ENCODE peak calls at places on chromosomes 7 and 10, in six cellular contexts. One of them, this sample, is unnamed.

GRCh38 chr10:20276127-20276979 is 460.1 kb downstream of the PLXDC2 start:
- DNase-seq in RWPE1: peak; percentile 2
- DNase-seq in esophagus squamous epithelium: no peak
- DNase-seq in nephron progenitor cell: no peak
- DNase-seq in neuronal stem cell: peak; percentile 71
- DNase-seq in EH: no peak
- DNase-seq in this sample: no peak

GRCh38 chr10:49323896-49324270 is 24.9 kb downstream of the C10orf71 start:
- DNase-seq in esophagus squamous epithelium: no peak
- DNase-seq in EH: no peak
- DNase-seq in RWPE1: no peak
- DNase-seq in neuronal stem cell: no peak
- DNase-seq in nephron progenitor cell: no peak
- DNase-seq in this sample: no peak

GRCh38 chr7:140051822-140052221 is 10.9 kb downstream of the PARP12 start:
- DNase-seq in EH: no peak
- DNase-seq in esophagus squamous epithelium: no peak
- DNase-seq in nephron progenitor cell: no peak
- DNase-seq in RWPE1: no peak
- DNase-seq in neuronal stem cell: no peak
- DNase-seq in this sample: no peak

GRCh38 chr10:131546086-131546810 is 234.7 kb upstream of the TCERG1L start:
- DNase-seq in RWPE1: peak; percentile 19
- DNase-seq in EH: no peak
- DNase-seq in neuronal stem cell: no peak
- DNase-seq in nephron progenitor cell: no peak
- DNase-seq in esophagus squamous epithelium: no peak
- DNase-seq in this sample: peak; percentile 25

GRCh38 chr10:5746197-5746596 is 61.6 kb downstream of the TASOR2 start:
- DNase-seq in nephron progenitor cell: no peak
- DNase-seq in RWPE1: no peak
- DNase-seq in esophagus squamous epithelium: no peak
- DNase-seq in neuronal stem cell: no peak
- DNase-seq in EH: no peak
- DNase-seq in this sample: no peak

GRCh38 chr10:95266674-95267095 is 24.1 kb downstream of the PDLIM1 start:
- DNase-seq in RWPE1: peak; percentile 97
- DNase-seq in esophagus squamous epithelium: no peak
- DNase-seq in EH: peak; percentile 92
- DNase-seq in neuronal stem cell: peak; percentile 56
- DNase-seq in nephron progenitor cell: no peak
- DNase-seq in this sample: no peak

GRCh38 chr7:150858236-150859197 is 6.2 kb downstream of the AOC1 start:
- DNase-seq in esophagus squamous epithelium: no peak
- DNase-seq in RWPE1: no peak
- DNase-seq in neuronal stem cell: no peak
- DNase-seq in EH: no peak
- DNase-seq in nephron progenitor cell: no peak
- DNase-seq in this sample: no peak

GRCh38 chr7:100545636-100546128 is 6.7 kb downstream of the AGFG2 start:
- DNase-seq in RWPE1: peak; percentile 96
- DNase-seq in esophagus squamous epithelium: no peak
- DNase-seq in EH: peak; percentile 88
- DNase-seq in nephron progenitor cell: no peak
- DNase-seq in neuronal stem cell: no peak
- DNase-seq in this sample: peak; percentile 96

GRCh38 chr7:35975851-35976454 is 175.1 kb downstream of the SEPTIN7 start:
- DNase-seq in RWPE1: peak; percentile 46
- DNase-seq in EH: peak; percentile 74
- DNase-seq in neuronal stem cell: peak; percentile 66
- DNase-seq in esophagus squamous epithelium: no peak
- DNase-seq in nephron progenitor cell: peak; percentile 55
- DNase-seq in this sample: peak; percentile 65

GRCh38 chr10:53006663-53007610 is 234.4 kb upstream of the MBL2 start:
- DNase-seq in esophagus squamous epithelium: no peak
- DNase-seq in neuronal stem cell: no peak
- DNase-seq in EH: no peak
- DNase-seq in RWPE1: no peak
- DNase-seq in nephron progenitor cell: no peak
- DNase-seq in this sample: no peak

GRCh38 chr7:82375713-82376112 is 67.9 kb downstream of the CACNA2D1 start:
- DNase-seq in neuronal stem cell: no peak
- DNase-seq in RWPE1: no peak
- DNase-seq in nephron progenitor cell: no peak
- DNase-seq in esophagus squamous epithelium: no peak
- DNase-seq in EH: no peak
- DNase-seq in this sample: no peak

GRCh38 chr7:48147078-48147591 is 24.1 kb upstream of the ABCA13 start:
- DNase-seq in EH: no peak
- DNase-seq in RWPE1: no peak
- DNase-seq in neuronal stem cell: no peak
- DNase-seq in nephron progenitor cell: no peak
- DNase-seq in esophagus squamous epithelium: no peak
- DNase-seq in this sample: no peak

GRCh38 chr7:32079530-32079929 is 9.3 kb upstream of the PDE1C start:
- DNase-seq in RWPE1: no peak
- DNase-seq in nephron progenitor cell: no peak
- DNase-seq in esophagus squamous epithelium: no peak
- DNase-seq in EH: no peak
- DNase-seq in neuronal stem cell: no peak
- DNase-seq in this sample: no peak

GRCh38 chr10:110494532-110494931 is 3.2 kb upstream of the DUSP5 start:
- DNase-seq in esophagus squamous epithelium: no peak
- DNase-seq in RWPE1: no peak
- DNase-seq in nephron progenitor cell: no peak
- DNase-seq in neuronal stem cell: no peak
- DNase-seq in EH: peak; percentile 45
- DNase-seq in this sample: no peak

GRCh38 chr10:15181576-15182156 is 13.2 kb upstream of the NMT2 start:
- DNase-seq in RWPE1: no peak
- DNase-seq in EH: no peak
- DNase-seq in neuronal stem cell: no peak
- DNase-seq in nephron progenitor cell: no peak
- DNase-seq in esophagus squamous epithelium: no peak
- DNase-seq in this sample: no peak

GRCh38 chr7:154571772-154572171 is 431.2 kb downstream of the PAXIP1 start:
- DNase-seq in neuronal stem cell: no peak
- DNase-seq in esophagus squamous epithelium: no peak
- DNase-seq in EH: no peak
- DNase-seq in RWPE1: no peak
- DNase-seq in nephron progenitor cell: no peak
- DNase-seq in this sample: no peak

GRCh38 chr7:19834566-19834965 is 61.1 kb upstream of the TMEM196 start:
- DNase-seq in esophagus squamous epithelium: no peak
- DNase-seq in RWPE1: peak; percentile 8
- DNase-seq in EH: no peak
- DNase-seq in nephron progenitor cell: no peak
- DNase-seq in neuronal stem cell: no peak
- DNase-seq in this sample: peak; percentile 34

GRCh38 chr7:42183547-42183946 is 53.5 kb downstream of the GLI3 start:
- DNase-seq in RWPE1: no peak
- DNase-seq in EH: peak; percentile 23
- DNase-seq in nephron progenitor cell: no peak
- DNase-seq in neuronal stem cell: no peak
- DNase-seq in esophagus squamous epithelium: no peak
- DNase-seq in this sample: no peak

GRCh38 chr10:100779329-100779728 is 33.9 kb downstream of the PAX2 start:
- DNase-seq in esophagus squamous epithelium: no peak
- DNase-seq in neuronal stem cell: no peak
- DNase-seq in EH: no peak
- DNase-seq in nephron progenitor cell: no peak
- DNase-seq in RWPE1: no peak
- DNase-seq in this sample: no peak

GRCh38 chr7:55532150-55532917 is 40.0 kb downstream of the VOPP1 start:
- DNase-seq in esophagus squamous epithelium: no peak
- DNase-seq in EH: no peak
- DNase-seq in nephron progenitor cell: no peak
- DNase-seq in RWPE1: no peak
- DNase-seq in neuronal stem cell: no peak
- DNase-seq in this sample: no peak

GRCh38 chr7:83782628-83783027 is 133.7 kb upstream of the SEMA3E start:
- DNase-seq in neuronal stem cell: no peak
- DNase-seq in RWPE1: no peak
- DNase-seq in esophagus squamous epithelium: no peak
- DNase-seq in EH: peak; percentile 0
- DNase-seq in nephron progenitor cell: no peak
- DNase-seq in this sample: no peak

GRCh38 chr7:122166708-122167107 is 22.7 kb upstream of the AASS start:
- DNase-seq in RWPE1: peak; percentile 21
- DNase-seq in esophagus squamous epithelium: no peak
- DNase-seq in nephron progenitor cell: no peak
- DNase-seq in neuronal stem cell: no peak
- DNase-seq in EH: peak; percentile 87
- DNase-seq in this sample: peak; percentile 35

This sample was measured in PC-9.